ENCODE peak calls at places on chromosomes 4 and X, in seven cellular contexts. One of them, this sample, is unnamed.

GRCh38 chr4:61541474-61541873 is 341.3 kb downstream of the ADGRL3 start:
- DNase-seq in neuronal stem cell: no peak
- DNase-seq in H9: no peak
- DNase-seq in trophoblast cell: no peak
- DNase-seq in IMR-90: no peak
- DNase-seq in H1: no peak
- DNase-seq in mesenchymal stem cell: no peak
- DNase-seq in this sample: no peak

GRCh38 chr4:39526810-39527295 is 386 bp downstream of the UGDH start:
- DNase-seq in neuronal stem cell: peak; percentile 12
- DNase-seq in IMR-90: no peak
- DNase-seq in H9: no peak
- DNase-seq in H1: no peak
- DNase-seq in trophoblast cell: no peak
- DNase-seq in mesenchymal stem cell: no peak
- DNase-seq in this sample: no peak

GRCh38 chr4:25991296-25991695 is 77.3 kb downstream of the SMIM20 start:
- DNase-seq in IMR-90: no peak
- DNase-seq in trophoblast cell: no peak
- DNase-seq in mesenchymal stem cell: no peak
- DNase-seq in H1: no peak
- DNase-seq in neuronal stem cell: no peak
- DNase-seq in H9: no peak
- DNase-seq in this sample: no peak

GRCh38 chr4:178415925-178416324 is 973.7 kb upstream of the AGA start:
- DNase-seq in trophoblast cell: no peak
- DNase-seq in IMR-90: no peak
- DNase-seq in H9: peak; percentile 36
- DNase-seq in neuronal stem cell: no peak
- DNase-seq in H1: no peak
- DNase-seq in mesenchymal stem cell: no peak
- DNase-seq in this sample: no peak

GRCh38 chr4:10667651-10668341 is 16.8 kb downstream of the CLNK start:
- DNase-seq in trophoblast cell: no peak
- DNase-seq in mesenchymal stem cell: no peak
- DNase-seq in H9: no peak
- DNase-seq in H1: no peak
- DNase-seq in neuronal stem cell: no peak
- DNase-seq in IMR-90: no peak
- DNase-seq in this sample: no peak

GRCh38 chrX:44224760-44225159 is 118.7 kb downstream of the EFHC2 start:
- DNase-seq in H9: no peak
- DNase-seq in IMR-90: no peak
- DNase-seq in trophoblast cell: no peak
- DNase-seq in mesenchymal stem cell: no peak
- DNase-seq in neuronal stem cell: no peak
- DNase-seq in H1: no peak
- DNase-seq in this sample: no peak

GRCh38 chr4:169582706-169583105 is 29.7 kb downstream of the NEK1 start:
- DNase-seq in trophoblast cell: no peak
- DNase-seq in H1: no peak
- DNase-seq in neuronal stem cell: no peak
- DNase-seq in H9: no peak
- DNase-seq in mesenchymal stem cell: peak; percentile 16
- DNase-seq in IMR-90: peak; percentile 60
- DNase-seq in this sample: no peak

GRCh38 chr4:5572114-5572513 is 136.2 kb downstream of the EVC2 start:
- DNase-seq in neuronal stem cell: no peak
- DNase-seq in trophoblast cell: no peak
- DNase-seq in mesenchymal stem cell: no peak
- DNase-seq in H1: no peak
- DNase-seq in H9: no peak
- DNase-seq in IMR-90: no peak
- DNase-seq in this sample: no peak

GRCh38 chr4:5156677-5157076 is 105.4 kb downstream of the STK32B start:
- DNase-seq in H9: no peak
- DNase-seq in mesenchymal stem cell: no peak
- DNase-seq in trophoblast cell: no peak
- DNase-seq in IMR-90: no peak
- DNase-seq in neuronal stem cell: no peak
- DNase-seq in H1: no peak
- DNase-seq in this sample: no peak

GRCh38 chr4:15765910-15766703 is 12.0 kb upstream of the CD38 start:
- DNase-seq in neuronal stem cell: no peak
- DNase-seq in H9: no peak
- DNase-seq in H1: no peak
- DNase-seq in mesenchymal stem cell: no peak
- DNase-seq in trophoblast cell: no peak
- DNase-seq in IMR-90: no peak
- DNase-seq in this sample: no peak

GRCh38 chr4:16269742-16270522 is 43.7 kb upstream of the TAPT1 start:
- DNase-seq in H9: no peak
- DNase-seq in H1: no peak
- DNase-seq in mesenchymal stem cell: peak; percentile 47
- DNase-seq in IMR-90: peak; percentile 55
- DNase-seq in trophoblast cell: peak; percentile 55
- DNase-seq in neuronal stem cell: no peak
- DNase-seq in this sample: no peak

GRCh38 chr4:67723949-67724348 is 23.0 kb upstream of the UBA6 start:
- DNase-seq in IMR-90: no peak
- DNase-seq in H1: peak; percentile 76
- DNase-seq in mesenchymal stem cell: no peak
- DNase-seq in trophoblast cell: no peak
- DNase-seq in H9: peak; percentile 82
- DNase-seq in neuronal stem cell: no peak
- DNase-seq in this sample: peak; percentile 68

GRCh38 chr4:139552506-139552905 is 3.5 kb downstream of the SETD7 start:
- DNase-seq in IMR-90: peak; percentile 53
- DNase-seq in mesenchymal stem cell: peak; percentile 75
- DNase-seq in H1: no peak
- DNase-seq in trophoblast cell: peak; percentile 33
- DNase-seq in neuronal stem cell: no peak
- DNase-seq in H9: no peak
- DNase-seq in this sample: peak; percentile 37

GRCh38 chrX:26032141-26032917 is 105.8 kb upstream of the MAGEB18 start:
- DNase-seq in H1: no peak
- DNase-seq in H9: no peak
- DNase-seq in trophoblast cell: no peak
- DNase-seq in IMR-90: no peak
- DNase-seq in mesenchymal stem cell: no peak
- DNase-seq in neuronal stem cell: no peak
- DNase-seq in this sample: no peak

GRCh38 chr4:37922323-37922722 is 31.4 kb downstream of the TBC1D1 start:
- DNase-seq in mesenchymal stem cell: peak; percentile 7
- DNase-seq in IMR-90: peak; percentile 41
- DNase-seq in trophoblast cell: no peak
- DNase-seq in neuronal stem cell: no peak
- DNase-seq in H1: no peak
- DNase-seq in H9: no peak
- DNase-seq in this sample: no peak

GRCh38 chrX:20988804-20989203 is 385.4 kb upstream of the CNKSR2 start:
- DNase-seq in IMR-90: no peak
- DNase-seq in H9: no peak
- DNase-seq in mesenchymal stem cell: no peak
- DNase-seq in neuronal stem cell: no peak
- DNase-seq in trophoblast cell: no peak
- DNase-seq in H1: no peak
- DNase-seq in this sample: no peak

GRCh38 chr4:234178-234577 is 71.1 kb downstream of the ZNF732 start:
- DNase-seq in H1: no peak
- DNase-seq in neuronal stem cell: no peak
- DNase-seq in mesenchymal stem cell: no peak
- DNase-seq in H9: no peak
- DNase-seq in IMR-90: no peak
- DNase-seq in trophoblast cell: no peak
- DNase-seq in this sample: peak; percentile 57

GRCh38 chr4:82354788-82355187 is 19.0 kb downstream of the HNRNPD start:
- DNase-seq in H9: no peak
- DNase-seq in neuronal stem cell: no peak
- DNase-seq in IMR-90: no peak
- DNase-seq in trophoblast cell: no peak
- DNase-seq in H1: no peak
- DNase-seq in mesenchymal stem cell: no peak
- DNase-seq in this sample: no peak

GRCh38 chr4:82362565-82362964 is 11.2 kb downstream of the HNRNPD start:
- DNase-seq in mesenchymal stem cell: no peak
- DNase-seq in trophoblast cell: peak; percentile 29
- DNase-seq in H9: no peak
- DNase-seq in neuronal stem cell: no peak
- DNase-seq in IMR-90: no peak
- DNase-seq in H1: no peak
- DNase-seq in this sample: no peak

GRCh38 chr4:82357640-82358039 is 16.2 kb downstream of the HNRNPD start:
- DNase-seq in mesenchymal stem cell: no peak
- DNase-seq in H1: no peak
- DNase-seq in neuronal stem cell: no peak
- DNase-seq in trophoblast cell: no peak
- DNase-seq in IMR-90: no peak
- DNase-seq in H9: no peak
- DNase-seq in this sample: no peak

GRCh38 chr4:82360298-82361177 is 13.3 kb downstream of the HNRNPD start:
- DNase-seq in H9: no peak
- DNase-seq in neuronal stem cell: peak; percentile 46
- DNase-seq in mesenchymal stem cell: peak; percentile 70
- DNase-seq in trophoblast cell: peak; percentile 52
- DNase-seq in H1: no peak
- DNase-seq in IMR-90: peak; percentile 29
- DNase-seq in this sample: peak; percentile 71

GRCh38 chr4:82358773-82359324 is 14.9 kb downstream of the HNRNPD start:
- DNase-seq in H9: no peak
- DNase-seq in neuronal stem cell: no peak
- DNase-seq in H1: no peak
- DNase-seq in IMR-90: no peak
- DNase-seq in trophoblast cell: no peak
- DNase-seq in mesenchymal stem cell: no peak
- DNase-seq in this sample: no peak
- H2BK120ac ChIP-seq in H9: no peak overlapping the region
- H2BK120ac ChIP-seq in neuronal stem cell: no peak overlapping the region
- H2BK120ac ChIP-seq in H1: no peak overlapping the region
- H2BK120ac ChIP-seq in IMR-90: no peak overlapping the region
- H2BK120ac ChIP-seq in trophoblast cell: no peak overlapping the region
- H2BK120ac ChIP-seq in mesenchymal stem cell: no peak overlapping the region
- H2BK120ac ChIP-seq in this sample: no peak overlapping the region

GRCh38 chr4:94140998-94141397 is 66.7 kb upstream of the SMARCAD1 start:
- DNase-seq in H9: no peak
- DNase-seq in neuronal stem cell: no peak
- DNase-seq in trophoblast cell: no peak
- DNase-seq in H1: no peak
- DNase-seq in IMR-90: no peak
- DNase-seq in mesenchymal stem cell: no peak
- DNase-seq in this sample: no peak

GRCh38 chr4:94135701-94136100 is 72.0 kb upstream of the SMARCAD1 start:
- DNase-seq in trophoblast cell: no peak
- DNase-seq in neuronal stem cell: no peak
- DNase-seq in H9: no peak
- DNase-seq in mesenchymal stem cell: no peak
- DNase-seq in H1: no peak
- DNase-seq in IMR-90: no peak
- DNase-seq in this sample: no peak

DNA sequence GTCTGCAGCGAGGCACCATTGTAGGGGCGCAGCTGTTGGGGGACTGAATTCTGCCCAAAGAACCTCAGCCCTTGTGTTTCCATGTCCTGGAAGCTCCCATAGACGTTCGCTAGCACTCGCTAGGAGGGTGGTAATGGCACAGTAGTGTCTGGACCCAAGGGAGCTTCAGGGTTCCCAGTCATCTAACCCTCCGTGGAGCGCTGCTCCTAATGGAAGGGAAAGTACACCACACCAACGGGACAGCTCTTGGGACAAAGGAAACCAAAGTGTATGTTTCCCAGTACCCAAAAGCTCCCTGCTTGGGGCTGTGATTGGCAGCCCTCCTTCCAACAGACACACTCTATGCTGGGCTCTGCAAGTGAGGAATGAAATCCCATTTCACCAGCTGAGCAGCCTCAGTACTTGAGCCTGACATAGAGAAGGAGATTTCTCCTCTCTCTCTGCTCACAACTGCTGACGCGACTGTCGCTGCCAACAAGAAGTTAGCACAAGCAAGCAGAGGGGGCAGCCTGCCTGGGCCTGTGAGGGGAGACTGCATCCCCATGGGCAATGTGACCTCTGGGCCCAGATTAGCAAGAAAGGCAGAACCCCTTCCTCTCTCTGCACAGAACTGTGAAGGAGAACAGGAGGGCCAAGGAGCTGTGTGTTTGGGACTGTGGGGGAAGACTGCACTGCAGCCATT is 67.6 kb upstream of the SMARCAD1 start:
- DNase-seq in IMR-90: no peak
- DNase-seq in trophoblast cell: no peak
- DNase-seq in H1: no peak
- DNase-seq in H9: no peak
- DNase-seq in mesenchymal stem cell: no peak
- DNase-seq in neuronal stem cell: no peak
- DNase-seq in this sample: no peak
- H2BK120ac ChIP-seq in IMR-90: no peak overlapping the region
- H2BK120ac ChIP-seq in trophoblast cell: no peak overlapping the region
- H2BK120ac ChIP-seq in H1: no peak overlapping the region
- H2BK120ac ChIP-seq in H9: no peak overlapping the region
- H2BK120ac ChIP-seq in mesenchymal stem cell: no peak overlapping the region
- H2BK120ac ChIP-seq in neuronal stem cell: no peak overlapping the region
- H2BK120ac ChIP-seq in this sample: no peak overlapping the region

DNA sequence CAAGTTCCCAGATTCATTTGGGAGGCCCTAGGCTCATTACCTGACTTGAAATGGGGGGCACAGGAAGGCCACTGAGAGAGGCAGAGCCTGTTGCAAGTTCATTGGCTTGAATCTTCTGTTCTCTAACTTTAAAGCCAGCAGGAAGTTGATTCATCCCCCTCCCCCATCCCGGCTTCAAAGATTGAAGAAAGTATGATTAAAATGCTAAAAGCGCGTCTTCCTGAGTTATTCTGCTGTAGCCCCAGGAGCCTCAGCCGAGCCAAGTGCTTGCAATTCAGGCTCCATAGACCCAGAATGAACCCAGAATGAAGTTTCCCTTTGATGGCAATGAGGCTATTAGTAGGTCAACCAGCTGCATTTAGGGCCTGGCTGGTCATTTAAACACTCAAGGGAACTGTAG is 14.7 kb downstream of the CHST7 start:
- DNase-seq in IMR-90: peak; percentile 68
- DNase-seq in mesenchymal stem cell: peak; percentile 29
- DNase-seq in trophoblast cell: peak; percentile 37
- DNase-seq in H1: peak; percentile 47
- DNase-seq in neuronal stem cell: no peak
- DNase-seq in H9: peak; percentile 61
- DNase-seq in this sample: peak; percentile 52
- H2BK120ac ChIP-seq in IMR-90: peak overlapping the region; percentile 95
- H2BK120ac ChIP-seq in mesenchymal stem cell: no peak overlapping the region
- H2BK120ac ChIP-seq in trophoblast cell: no peak overlapping the region
- H2BK120ac ChIP-seq in H1: no peak overlapping the region
- H2BK120ac ChIP-seq in neuronal stem cell: no peak overlapping the region
- H2BK120ac ChIP-seq in H9: no peak overlapping the region
- H2BK120ac ChIP-seq in this sample: no peak overlapping the region

DNA sequence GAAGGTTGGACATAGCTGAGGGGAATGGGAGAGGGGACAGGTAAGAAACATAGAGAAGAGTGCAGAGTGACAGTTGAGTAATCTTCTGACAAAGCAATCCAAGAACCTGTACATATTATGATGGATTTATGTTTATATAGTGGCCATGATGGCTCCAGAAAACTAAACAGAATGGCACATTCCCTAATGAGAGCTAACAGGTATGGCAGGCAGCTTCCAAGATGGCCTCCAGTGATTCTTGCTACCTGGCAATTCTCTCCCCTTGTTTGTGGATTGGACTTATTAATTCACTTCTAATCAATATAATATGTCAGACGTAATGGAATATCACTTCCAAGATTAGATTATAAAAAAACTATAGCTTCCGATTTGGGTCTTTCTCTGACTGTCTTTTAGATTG is 359.5 kb downstream of the DTHD1 start:
- DNase-seq in neuronal stem cell: no peak
- DNase-seq in H1: no peak
- DNase-seq in trophoblast cell: no peak
- DNase-seq in IMR-90: no peak
- DNase-seq in H9: no peak
- DNase-seq in mesenchymal stem cell: no peak
- DNase-seq in this sample: no peak
- H2BK120ac ChIP-seq in neuronal stem cell: no peak overlapping the region
- H2BK120ac ChIP-seq in H1: no peak overlapping the region
- H2BK120ac ChIP-seq in trophoblast cell: no peak overlapping the region
- H2BK120ac ChIP-seq in IMR-90: no peak overlapping the region
- H2BK120ac ChIP-seq in H9: no peak overlapping the region
- H2BK120ac ChIP-seq in mesenchymal stem cell: no peak overlapping the region
- H2BK120ac ChIP-seq in this sample: no peak overlapping the region